ENCODE peak calls at places on chromosomes 2 and 18, in seven cellular contexts. A, H, L, E, F, W and I are unnamed samples.

GRCh38 chr2:135845257-135845656 is 8.3 kb upstream of the LCT start:
- DNase-seq in A (no peak), H (no peak), L (no peak), E (no peak), F (no peak), W (no peak), I (no peak)

GRCh38 chr2:191150121-191150450 is 708 bp downstream of the STAT4 start:
- DNase-seq in A (no peak), H (no peak), L (no peak), E (no peak), F (no peak), W (no peak), I (no peak)

GRCh38 chr2:238101891-238102841 is 2.0 kb downstream of the ESPNL start:
- DNase-seq in A (no peak), H (no peak), L (peak; percentile 19), E (no peak), F (no peak), W (no peak), I (peak; percentile 10)

GRCh38 chr18:5628512-5629255 is 84.9 kb upstream of the EPB41L3 start:
- DNase-seq in A (peak; percentile 56), H (peak; percentile 16), L (peak; percentile 28), E (no peak), F (peak; percentile 16), W (peak; percentile 31), I (peak; percentile 16)

GRCh38 chr2:128628206-128628605 is 309.5 kb upstream of the HS6ST1 start:
- DNase-seq in A (no peak), H (no peak), L (no peak), E (no peak), F (no peak), W (no peak), I (no peak)

GRCh38 chr2:182266909-182267308 is 159.9 kb downstream of the PDE1A start:
- DNase-seq in A (no peak), H (no peak), L (no peak), E (no peak), F (no peak), W (no peak), I (no peak)

GRCh38 chr18:43578636-43579203 is 301.4 kb upstream of the SYT4 start:
- DNase-seq in A (peak; percentile 8), H (no peak), L (no peak), E (peak; percentile 25), F (peak; percentile 9), W (peak; percentile 68), I (no peak)

GRCh38 chr18:79402209-79402576 is 6.5 kb downstream of the NFATC1 start:
- DNase-seq in A (no peak), H (no peak), L (no peak), E (no peak), F (no peak), W (no peak), I (no peak)

GRCh38 chr2:3094999-3095958 is 282.3 kb downstream of the EIPR1 start:
- DNase-seq in A (no peak), H (no peak), L (no peak), E (no peak), F (no peak), W (no peak), I (no peak)

GRCh38 chr2:156430978-156431358 is 5.2 kb upstream of the GPD2 start:
- DNase-seq in A (no peak), H (peak; percentile 85), L (no peak), E (no peak), F (peak; percentile 89), W (no peak), I (no peak)

GRCh38 chr2:162482463-162482862 is 138.5 kb downstream of the GCA start:
- DNase-seq in A (no peak), H (no peak), L (no peak), E (no peak), F (no peak), W (no peak), I (no peak)

GRCh38 chr2:12818416-12819097 is 101.8 kb downstream of the TRIB2 start:
- DNase-seq in A (no peak), H (no peak), L (no peak), E (no peak), F (peak; percentile 89), W (no peak), I (no peak)

GRCh38 chr18:4017479-4017878 is 437.6 kb downstream of the DLGAP1 start:
- DNase-seq in A (no peak), H (peak; percentile 12), L (no peak), E (no peak), F (no peak), W (no peak), I (no peak)

GRCh38 chr2:172888704-172889103 is 153.1 kb downstream of the RAPGEF4 start:
- DNase-seq in A (no peak), H (no peak), L (no peak), E (no peak), F (peak; percentile 27), W (peak; percentile 32), I (no peak)

GRCh38 chr18:33469699-33470098 is 29.2 kb upstream of the CCDC178 start:
- DNase-seq in A (no peak), H (no peak), L (no peak), E (no peak), F (peak; percentile 0), W (no peak), I (no peak)

GRCh38 chr2:156115338-156115737 is 217.2 kb downstream of the NR4A2 start:
- DNase-seq in A (no peak), H (no peak), L (no peak), E (no peak), F (peak; percentile 10), W (no peak), I (no peak)

GRCh38 chr2:212022966-212023365 is 515.6 kb downstream of the ERBB4 start:
- DNase-seq in A (no peak), H (no peak), L (no peak), E (no peak), F (no peak), W (no peak), I (no peak)

GRCh38 chr2:56011624-56012023 is 88.0 kb upstream of the EFEMP1 start:
- DNase-seq in A (no peak), H (no peak), L (no peak), E (no peak), F (no peak), W (no peak), I (no peak)

GRCh38 chr2:74244286-74244685 is 45.9 kb downstream of the MTHFD2 start:
- DNase-seq in A (no peak), H (no peak), L (no peak), E (no peak), F (no peak), W (no peak), I (no peak)

GRCh38 chr2:190847504-190848201 is 33.0 kb upstream of the GLS start:
- DNase-seq in A (no peak), H (no peak), L (no peak), E (peak; percentile 90), F (peak; percentile 81), W (no peak), I (no peak)

GRCh38 chr2:182366625-182367024 is 60.2 kb downstream of the PDE1A start:
- DNase-seq in A (no peak), H (peak; percentile 99), L (no peak), E (peak; percentile 85), F (peak; percentile 83), W (no peak), I (peak; percentile 29)

GRCh38 chr2:119756837-119757236 is 2.9 kb upstream of the PTPN4 start:
- DNase-seq in A (peak; percentile 76), H (no peak), L (no peak), E (peak; percentile 57), F (peak; percentile 88), W (no peak), I (peak; percentile 67)

GRCh38 chr2:146438246-146438645 is 1406.6 kb upstream of the ACVR2A start:
- DNase-seq in A (no peak), H (no peak), L (no peak), E (no peak), F (no peak), W (no peak), I (no peak)

GRCh38 chr2:227766361-227766883 is 20.7 kb downstream of the SCYGR8 start:
- DNase-seq in A (peak; percentile 89), H (peak; percentile 88), L (peak; percentile 69), E (peak; percentile 19), F (peak; percentile 64), W (peak; percentile 57), I (peak; percentile 91)

GRCh38 chr2:236744316-236745105 is 174.9 kb downstream of the ACKR3 start:
- DNase-seq in A (no peak), H (no peak), L (no peak), E (no peak), F (peak; percentile 97), W (no peak), I (no peak)

GRCh38 chr2:54658548-54659207 is 64.8 kb upstream of the EML6 start:
- DNase-seq in A (no peak), H (no peak), L (no peak), E (no peak), F (peak; percentile 74), W (no peak), I (no peak)

GRCh38 chr2:9720352-9721093 is 89.7 kb upstream of the YWHAQ start:
- DNase-seq in A (no peak), H (no peak), L (no peak), E (no peak), F (no peak), W (peak; percentile 26), I (no peak)

GRCh38 chr2:181813963-181814565 is 77.5 kb upstream of the ITPRID2 start:
- DNase-seq in A (peak; percentile 34), H (no peak), L (no peak), E (peak; percentile 14), F (peak; percentile 91), W (no peak), I (peak; percentile 18)

GRCh38 chr2:239594772-239595608 is 194.2 kb upstream of the HDAC4 start:
- DNase-seq in A (no peak), H (no peak), L (no peak), E (no peak), F (no peak), W (no peak), I (no peak)

GRCh38 chr2:46335404-46335965 is 38.3 kb downstream of the EPAS1 start:
- DNase-seq in A (peak; percentile 57), H (no peak), L (no peak), E (no peak), F (peak; percentile 75), W (no peak), I (no peak)

GRCh38 chr2:214593723-214594122 is 182.9 kb downstream of the VWC2L start:
- DNase-seq in A (peak; percentile 22), H (no peak), L (no peak), E (no peak), F (peak; percentile 94), W (no peak), I (no peak)

GRCh38 chr2:67213270-67213670 is 183.9 kb upstream of the ETAA1 start:
- DNase-seq in A (peak; percentile 74), H (no peak), L (no peak), E (no peak), F (no peak), W (no peak), I (no peak)

GRCh38 chr2:224085246-224085645 is 46.2 kb upstream of the SERPINE2 start:
- DNase-seq in A (no peak), H (peak; percentile 51), L (no peak), E (no peak), F (peak; percentile 79), W (no peak), I (no peak)

GRCh38 chr2:123546348-123546747 is 478.7 kb upstream of the CNTNAP5 start:
- DNase-seq in A (no peak), H (no peak), L (no peak), E (no peak), F (no peak), W (no peak), I (no peak)

GRCh38 chr2:178277741-178278197 is 83.5 kb downstream of the OSBPL6 start:
- DNase-seq in A (peak; percentile 21), H (no peak), L (no peak), E (no peak), F (peak; percentile 57), W (no peak), I (no peak)

GRCh38 chr2:183069174-183069573 is 9.4 kb upstream of the DUSP19 start:
- DNase-seq in A (no peak), H (no peak), L (no peak), E (no peak), F (no peak), W (no peak), I (no peak)

GRCh38 chr2:209383212-209383611 is 40.6 kb upstream of the MAP2 start:
- DNase-seq in A (no peak), H (peak; percentile 80), L (no peak), E (no peak), F (peak; percentile 95), W (no peak), I (no peak)

GRCh38 chr2:95057535-95058453 is 32.3 kb downstream of the MAL start:
- DNase-seq in A (peak; percentile 26), H (no peak), L (no peak), E (no peak), F (no peak), W (no peak), I (no peak)